ENCODE peak calls at places on chromosome 13, in five cellular contexts. One of them, this sample, is unnamed. For H3K36me3, the result is how much of the 10 kb centered on the place peaks cover.

GRCh38 chr13:35784286-35784951 is 307.9 kb upstream of the MAB21L1 start:
- DNase-seq in breast epithelium: no peak
- DNase-seq in colonic mucosa: no peak
- DNase-seq in neural progenitor cell: no peak
- DNase-seq in effector memory CD4-positive, alpha-beta T cell: no peak
- DNase-seq in this sample: no peak

GRCh38 chr13:100872761-100873160 is 198.2 kb upstream of the TMTC4 start:
- DNase-seq in breast epithelium: no peak
- DNase-seq in colonic mucosa: no peak
- DNase-seq in neural progenitor cell: no peak
- DNase-seq in effector memory CD4-positive, alpha-beta T cell: no peak
- DNase-seq in this sample: no peak

GRCh38 chr13:95106562-95106961 is 194.7 kb downstream of the ABCC4 start:
- DNase-seq in breast epithelium: no peak
- DNase-seq in colonic mucosa: no peak
- DNase-seq in neural progenitor cell: no peak
- DNase-seq in effector memory CD4-positive, alpha-beta T cell: no peak
- DNase-seq in this sample: no peak

GRCh38 chr13:106649495-106649894 is 81.6 kb upstream of the ARGLU1 start:
- DNase-seq in breast epithelium: no peak
- DNase-seq in colonic mucosa: peak
- DNase-seq in neural progenitor cell: no peak
- DNase-seq in effector memory CD4-positive, alpha-beta T cell: no peak
- DNase-seq in this sample: no peak

GRCh38 chr13:82661126-82661525 is 1221.1 kb downstream of the SLITRK1 start:
- DNase-seq in breast epithelium: no peak
- DNase-seq in colonic mucosa: no peak
- DNase-seq in neural progenitor cell: no peak
- DNase-seq in effector memory CD4-positive, alpha-beta T cell: no peak
- DNase-seq in this sample: no peak

GRCh38 chr13:27621366-27622101 is at the start of gene POLR1D:
- DNase-seq in breast epithelium: peak
- DNase-seq in colonic mucosa: peak
- DNase-seq in neural progenitor cell: peak
- DNase-seq in effector memory CD4-positive, alpha-beta T cell: peak
- DNase-seq in this sample: peak

GRCh38 chr13:111399334-111399733 is 78.9 kb downstream of the TEX29 start:
- DNase-seq in breast epithelium: no peak
- DNase-seq in colonic mucosa: no peak
- DNase-seq in neural progenitor cell: no peak
- DNase-seq in effector memory CD4-positive, alpha-beta T cell: no peak
- DNase-seq in this sample: no peak

GRCh38 chr13:75492389-75492788 is 10.4 kb upstream of the TBC1D4 start:
- DNase-seq in breast epithelium: no peak
- DNase-seq in colonic mucosa: no peak
- DNase-seq in neural progenitor cell: no peak
- DNase-seq in effector memory CD4-positive, alpha-beta T cell: no peak
- DNase-seq in this sample: no peak

GRCh38 chr13:67643656-67644055 is 413.5 kb upstream of the PCDH9 start:
- DNase-seq in breast epithelium: no peak
- DNase-seq in colonic mucosa: no peak
- DNase-seq in neural progenitor cell: peak
- DNase-seq in effector memory CD4-positive, alpha-beta T cell: no peak
- DNase-seq in this sample: no peak

GRCh38 chr13:64928704-64929499 is 2301.2 kb downstream of the PCDH9 start:
- DNase-seq in breast epithelium: no peak
- DNase-seq in colonic mucosa: no peak
- DNase-seq in neural progenitor cell: no peak
- DNase-seq in effector memory CD4-positive, alpha-beta T cell: no peak
- DNase-seq in this sample: no peak

GRCh38 chr13:73958657-73959397 is 175.4 kb downstream of the KLF12 start:
- DNase-seq in breast epithelium: no peak
- DNase-seq in colonic mucosa: no peak
- DNase-seq in neural progenitor cell: no peak
- DNase-seq in effector memory CD4-positive, alpha-beta T cell: no peak
- DNase-seq in this sample: no peak

GRCh38 chr13:25088562-25089221 is 7.2 kb upstream of the PABPC3 start:
- DNase-seq in breast epithelium: no peak
- DNase-seq in colonic mucosa: no peak
- DNase-seq in neural progenitor cell: no peak
- DNase-seq in effector memory CD4-positive, alpha-beta T cell: no peak
- DNase-seq in this sample: no peak

GRCh38 chr13:97015661-97016350 is 21.5 kb upstream of the OXGR1 start:
- DNase-seq in breast epithelium: no peak
- DNase-seq in colonic mucosa: no peak
- DNase-seq in neural progenitor cell: no peak
- DNase-seq in effector memory CD4-positive, alpha-beta T cell: peak
- DNase-seq in this sample: no peak

GRCh38 chr13:28531195-28531955 is 36.4 kb upstream of the FLT1 start:
- DNase-seq in breast epithelium: no peak
- DNase-seq in colonic mucosa: peak
- DNase-seq in neural progenitor cell: peak
- DNase-seq in effector memory CD4-positive, alpha-beta T cell: no peak
- DNase-seq in this sample: peak

GRCh38 chr13:74761794-74762193 is 627.6 kb upstream of the KLF12 start:
- DNase-seq in breast epithelium: no peak
- DNase-seq in colonic mucosa: no peak
- DNase-seq in neural progenitor cell: no peak
- DNase-seq in effector memory CD4-positive, alpha-beta T cell: no peak
- DNase-seq in this sample: no peak

GRCh38 chr13:93270769-93271753 is 44.5 kb downstream of the GPC6 start:
- DNase-seq in breast epithelium: no peak
- DNase-seq in colonic mucosa: no peak
- DNase-seq in neural progenitor cell: no peak
- DNase-seq in effector memory CD4-positive, alpha-beta T cell: no peak
- DNase-seq in this sample: no peak

GRCh38 chr13:79792716-79793115 is 311.8 kb downstream of the NDFIP2 start:
- DNase-seq in breast epithelium: no peak
- DNase-seq in colonic mucosa: no peak
- DNase-seq in neural progenitor cell: no peak
- DNase-seq in effector memory CD4-positive, alpha-beta T cell: no peak
- DNase-seq in this sample: no peak

GRCh38 chr13:72390909-72391308 is 336.5 kb downstream of the MZT1 start:
- DNase-seq in breast epithelium: no peak
- DNase-seq in colonic mucosa: no peak
- DNase-seq in neural progenitor cell: no peak
- DNase-seq in effector memory CD4-positive, alpha-beta T cell: no peak
- DNase-seq in this sample: no peak

GRCh38 chr13:95212962-95213850 is 88.0 kb downstream of the ABCC4 start:
- DNase-seq in breast epithelium: no peak
- DNase-seq in colonic mucosa: no peak
- DNase-seq in neural progenitor cell: no peak
- DNase-seq in effector memory CD4-positive, alpha-beta T cell: no peak
- DNase-seq in this sample: no peak

GRCh38 chr13:26257049-26257448 is 3.1 kb downstream of the CDK8 start:
- DNase-seq in breast epithelium: no peak
- DNase-seq in colonic mucosa: no peak
- DNase-seq in neural progenitor cell: no peak
- DNase-seq in effector memory CD4-positive, alpha-beta T cell: no peak
- DNase-seq in this sample: no peak

GRCh38 chr13:72544042-72544441 is 183.4 kb downstream of the MZT1 start:
- DNase-seq in breast epithelium: no peak
- DNase-seq in colonic mucosa: no peak
- DNase-seq in neural progenitor cell: no peak
- DNase-seq in effector memory CD4-positive, alpha-beta T cell: no peak
- DNase-seq in this sample: no peak

GRCh38 chr13:94169783-94170513 is 309.5 kb downstream of the DCT start:
- DNase-seq in breast epithelium: no peak
- DNase-seq in colonic mucosa: no peak
- DNase-seq in neural progenitor cell: peak
- DNase-seq in effector memory CD4-positive, alpha-beta T cell: no peak
- DNase-seq in this sample: no peak

GRCh38 chr13:26019881-26020535 is 31.8 kb downstream of the SHISA2 start:
- DNase-seq in breast epithelium: no peak
- DNase-seq in colonic mucosa: no peak
- DNase-seq in neural progenitor cell: no peak
- DNase-seq in effector memory CD4-positive, alpha-beta T cell: no peak
- DNase-seq in this sample: no peak

GRCh38 chr13:31011193-31011860 is 78.9 kb downstream of the TEX26 start:
- DNase-seq in breast epithelium: no peak
- DNase-seq in colonic mucosa: no peak
- DNase-seq in neural progenitor cell: peak
- DNase-seq in effector memory CD4-positive, alpha-beta T cell: no peak
- DNase-seq in this sample: peak

GRCh38 chr13:110743687-110744086 is 30.2 kb downstream of the ING1 start:
- DNase-seq in breast epithelium: no peak
- DNase-seq in colonic mucosa: no peak
- DNase-seq in neural progenitor cell: no peak
- DNase-seq in effector memory CD4-positive, alpha-beta T cell: no peak
- DNase-seq in this sample: no peak

GRCh38 chr13:44368599-44369368 is 4.8 kb upstream of the SERP2 start:
- DNase-seq in breast epithelium: no peak
- DNase-seq in colonic mucosa: peak
- DNase-seq in neural progenitor cell: no peak
- DNase-seq in effector memory CD4-positive, alpha-beta T cell: no peak
- DNase-seq in this sample: no peak
- H3K4me3 ChIP-seq in breast epithelium: no peak
- H3K4me3 ChIP-seq in colonic mucosa: no peak
- H3K4me3 ChIP-seq in neural progenitor cell: no peak
- H3K4me3 ChIP-seq in effector memory CD4-positive, alpha-beta T cell: no peak
- H3K4me3 ChIP-seq in this sample: no peak

GRCh38 chr13:33213797-33214196 is 71.8 kb downstream of the STARD13 start:
- DNase-seq in breast epithelium: no peak
- DNase-seq in colonic mucosa: no peak
- DNase-seq in neural progenitor cell: peak
- DNase-seq in effector memory CD4-positive, alpha-beta T cell: no peak
- DNase-seq in this sample: no peak
- H3K36me3 ChIP-seq in breast epithelium: under half
- H3K36me3 ChIP-seq in colonic mucosa: under half
- H3K36me3 ChIP-seq in neural progenitor cell: under half
- H3K36me3 ChIP-seq in effector memory CD4-positive, alpha-beta T cell: under half
- H3K36me3 ChIP-seq in this sample: under half

GRCh38 chr13:48401480-48401879 is 11.4 kb downstream of the LPAR6 start:
- DNase-seq in breast epithelium: no peak
- DNase-seq in colonic mucosa: no peak
- DNase-seq in neural progenitor cell: no peak
- DNase-seq in effector memory CD4-positive, alpha-beta T cell: no peak
- DNase-seq in this sample: no peak
- H3K4me3 ChIP-seq in breast epithelium: no peak
- H3K4me3 ChIP-seq in colonic mucosa: no peak
- H3K4me3 ChIP-seq in neural progenitor cell: no peak
- H3K4me3 ChIP-seq in effector memory CD4-positive, alpha-beta T cell: no peak
- H3K4me3 ChIP-seq in this sample: no peak

DNA sequence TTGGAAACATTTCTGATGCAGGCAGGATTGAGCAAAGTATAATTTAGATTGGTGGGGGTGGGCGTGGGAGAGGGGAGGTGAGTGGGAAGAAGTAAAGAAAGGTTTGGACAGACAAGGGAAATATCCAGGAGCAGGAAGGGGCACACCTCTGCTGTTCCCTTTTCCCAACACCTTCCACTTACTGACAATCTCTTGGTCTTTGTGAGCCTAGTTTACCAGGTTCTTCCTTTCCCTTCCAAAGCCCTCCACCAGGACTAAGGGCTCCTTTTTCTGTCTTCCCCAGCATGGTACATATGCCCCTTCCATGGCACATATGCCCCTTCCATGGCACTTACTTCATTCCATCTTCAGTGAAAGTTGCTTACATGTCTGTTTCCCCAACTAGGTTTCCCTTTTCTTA is 6.2 kb upstream of the THSD1 start:
- DNase-seq in breast epithelium: no peak
- DNase-seq in colonic mucosa: no peak
- DNase-seq in neural progenitor cell: no peak
- DNase-seq in effector memory CD4-positive, alpha-beta T cell: no peak
- DNase-seq in this sample: no peak
- H3K36me3 ChIP-seq in breast epithelium: under half
- H3K36me3 ChIP-seq in colonic mucosa: under half
- H3K36me3 ChIP-seq in neural progenitor cell: under half
- H3K36me3 ChIP-seq in effector memory CD4-positive, alpha-beta T cell: under half
- H3K36me3 ChIP-seq in this sample: under half

DNA sequence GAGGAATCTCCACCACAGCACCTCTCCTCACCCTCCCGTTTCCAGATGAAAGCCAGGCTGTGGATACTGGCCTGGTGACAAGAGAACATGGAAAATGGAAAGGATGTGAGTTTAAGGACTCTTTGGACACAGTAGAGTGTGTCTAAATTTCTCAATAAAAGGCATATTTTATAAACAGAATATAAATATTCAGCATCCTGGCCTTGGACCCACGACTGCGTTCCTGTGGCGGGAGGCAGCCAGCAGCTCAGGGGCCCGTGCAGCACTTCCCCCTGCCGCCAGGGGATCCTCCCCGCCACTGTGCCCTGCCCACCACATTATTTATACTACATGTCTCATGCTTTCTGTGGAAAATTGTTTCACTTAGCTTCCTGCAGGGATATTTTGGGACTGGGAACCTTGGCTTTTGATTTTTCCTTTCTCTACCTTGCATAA is 108.0 kb upstream of the SPATA13 start:
- DNase-seq in breast epithelium: no peak
- DNase-seq in colonic mucosa: no peak
- DNase-seq in neural progenitor cell: no peak
- DNase-seq in effector memory CD4-positive, alpha-beta T cell: no peak
- DNase-seq in this sample: peak
- H3K4me3 ChIP-seq in breast epithelium: no peak
- H3K4me3 ChIP-seq in colonic mucosa: no peak
- H3K4me3 ChIP-seq in neural progenitor cell: no peak
- H3K4me3 ChIP-seq in effector memory CD4-positive, alpha-beta T cell: no peak
- H3K4me3 ChIP-seq in this sample: no peak

DNA sequence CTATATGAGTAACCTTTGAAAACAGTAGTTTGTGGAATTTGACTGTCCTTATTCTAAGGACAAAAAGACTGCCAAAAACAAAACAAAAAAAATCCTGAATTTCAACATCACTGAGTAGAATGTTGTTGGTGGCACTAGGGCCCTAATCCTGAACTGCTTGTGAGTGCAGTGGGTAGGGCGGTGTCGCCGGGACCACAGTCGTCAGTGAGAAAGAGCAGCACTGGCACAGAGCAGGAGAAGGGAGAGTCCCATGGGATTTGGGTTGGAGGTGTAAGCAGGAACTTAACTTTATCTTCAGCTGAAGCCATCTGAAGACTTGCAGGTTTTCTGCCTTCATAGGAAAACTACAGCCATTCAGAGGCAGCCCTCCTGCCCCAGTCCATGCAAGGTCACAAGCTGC is 5.6 kb downstream of the PCID2 start:
- DNase-seq in breast epithelium: no peak
- DNase-seq in colonic mucosa: no peak
- DNase-seq in neural progenitor cell: no peak
- DNase-seq in effector memory CD4-positive, alpha-beta T cell: no peak
- DNase-seq in this sample: no peak
- H3K36me3 ChIP-seq in breast epithelium: under half
- H3K36me3 ChIP-seq in colonic mucosa: under half
- H3K36me3 ChIP-seq in neural progenitor cell: under half
- H3K36me3 ChIP-seq in effector memory CD4-positive, alpha-beta T cell: under half
- H3K36me3 ChIP-seq in this sample: under half